ENCODE peak calls at places on chromosomes 12 and 14, in six cellular contexts. G is GM23248; Q is CD8-positive, alpha-beta T cell; S is cardiac muscle cell; L is lower lobe of right lung; R is GM23338. J is an unnamed sample. For H3K4me1, the result is how much of the 10 kb centered on the place peaks cover.

GRCh38 chr12:62859203-62859799 is 75.6 kb downstream of the PPM1H start:
- DNase-seq in G (no peak), Q (no peak), S (no peak), L (no peak), R (no peak), J (no peak)

GRCh38 chr12:130097798-130098255 is 64.4 kb upstream of the FZD10 start:
- DNase-seq in G (no peak), Q (no peak), S (no peak), L (no peak), R (no peak), J (no peak)

GRCh38 chr14:104131968-104132732 is 6.2 kb upstream of the KIF26A start:
- DNase-seq in G (no peak), Q (no peak), S (no peak), L (no peak), R (no peak), J (no peak)

GRCh38 chr12:57700317-57700716 is 6.4 kb downstream of the OS9 start:
- DNase-seq in G (no peak), Q (no peak), S (no peak), L (no peak), R (no peak), J (no peak)

GRCh38 chr12:66971816-66972215 is 292.9 kb upstream of the GRIP1 start:
- DNase-seq in G (no peak), Q (no peak), S (no peak), L (no peak), R (no peak), J (no peak)

GRCh38 chr12:69897744-69898143 is 72.7 kb downstream of the MYRFL start:
- DNase-seq in G (peak), Q (no peak), S (no peak), L (no peak), R (peak), J (no peak)

GRCh38 chr14:28143340-28143739 is 623.2 kb upstream of the FOXG1 start:
- DNase-seq in G (no peak), Q (no peak), S (no peak), L (no peak), R (peak), J (no peak)

GRCh38 chr12:121803861-121804416 is at the start of gene SETD1B:
- DNase-seq in G (peak), Q (peak), S (peak), L (peak), R (peak), J (no peak)

GRCh38 chr14:51676549-51676948 is 24.8 kb downstream of the FRMD6 start:
- DNase-seq in G (peak), Q (no peak), S (no peak), L (no peak), R (no peak), J (no peak)

GRCh38 chr12:25272937-25273526 is 22.3 kb upstream of the KRAS start:
- DNase-seq in G (no peak), Q (no peak), S (no peak), L (no peak), R (no peak), J (no peak)

GRCh38 chr12:75236206-75236605 is 26.6 kb upstream of the KCNC2 start:
- DNase-seq in G (no peak), Q (no peak), S (no peak), L (no peak), R (no peak), J (no peak)

GRCh38 chr12:76078748-76079147 is 5.7 kb downstream of the NAP1L1 start:
- DNase-seq in G (no peak), Q (no peak), S (no peak), L (no peak), R (no peak), J (no peak)

GRCh38 chr12:13780453-13780852 is 200.9 kb downstream of the GRIN2B start:
- DNase-seq in G (no peak), Q (no peak), S (no peak), L (no peak), R (no peak), J (no peak)

GRCh38 chr12:49622501-49623141 is 740 bp upstream of the PRPF40B start:
- DNase-seq in G (peak), Q (peak), S (peak), L (no peak), R (peak), J (no peak)
- H3K4me1 ChIP-seq in G (under half), Q (under half), S (under half), L (under half), R (under half), J (under half)

GRCh38 chr14:21096889-21097615 is 1.4 kb downstream of the ZNF219 start:
- DNase-seq in G (no peak), Q (no peak), S (no peak), L (no peak), R (peak), J (no peak)
- H3K4me1 ChIP-seq in G (under half), Q (under half), S (under half), L (under half), R (under half), J (under half)

GRCh38 chr14:93582516-93582915 is 151.8 kb downstream of the UNC79 start:
- DNase-seq in G (no peak), Q (no peak), S (peak), L (no peak), R (no peak), J (no peak)
- H3K4me1 ChIP-seq in G (under half), Q (under half), S (under half), L (under half), R (under half), J (under half)

DNA sequence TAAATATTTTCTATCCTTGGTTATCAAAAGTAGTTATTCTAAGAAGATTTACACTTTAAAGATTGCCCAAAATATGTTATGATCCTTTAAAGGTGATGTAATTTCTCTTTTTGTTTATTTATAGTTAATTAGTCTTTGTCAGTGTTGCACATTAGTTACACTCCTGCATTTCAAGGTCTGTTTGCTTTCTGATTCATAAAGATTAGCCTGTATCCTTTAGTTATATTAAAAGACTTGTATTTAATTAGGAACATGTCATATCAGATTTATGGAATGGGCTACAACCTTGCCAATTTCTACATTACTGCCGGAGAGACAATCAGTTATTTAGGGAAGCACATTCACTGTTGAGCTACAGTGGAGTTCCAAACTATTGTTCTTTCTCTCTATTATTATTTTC is 3.5 kb downstream of the EPYC start:
- DNase-seq in G (no peak), Q (no peak), S (no peak), L (no peak), R (no peak), J (no peak)
- H3K4me1 ChIP-seq in G (under half), Q (under half), S (under half), L (under half), R (under half), J (under half)

GRCh38 chr14:68143341-68143807 is 323.8 kb downstream of the RAD51B start:
- DNase-seq in G (peak), Q (no peak), S (no peak), L (no peak), R (no peak), J (no peak)
- H3K4me1 ChIP-seq in G (half or more), Q (under half), S (under half), L (half or more), R (under half), J (under half)

DNA sequence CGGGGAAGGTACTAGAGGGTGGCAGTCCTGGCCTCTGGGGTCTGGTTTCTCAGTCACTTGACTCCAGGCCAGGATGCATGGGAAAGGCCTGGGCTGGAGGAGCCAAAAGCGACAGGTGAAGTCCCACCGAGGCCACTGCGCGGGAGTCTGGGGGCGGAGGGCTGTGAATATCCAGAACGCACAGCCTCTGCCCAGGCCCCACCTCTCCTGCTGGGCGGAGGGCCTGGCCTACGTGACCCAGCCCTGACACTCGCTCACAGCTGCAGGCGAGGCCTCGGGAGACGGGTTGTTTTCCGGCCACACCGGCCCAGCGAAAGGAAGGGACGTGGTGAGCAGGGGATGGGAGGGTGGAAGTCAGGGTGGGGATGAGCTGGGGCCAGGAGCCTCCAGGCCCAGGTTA is 91.2 kb downstream of the RFLNA start:
- DNase-seq in G (peak), Q (no peak), S (no peak), L (no peak), R (no peak), J (no peak)
- H3K4me1 ChIP-seq in G (under half), Q (under half), S (under half), L (half or more), R (under half), J (half or more)

GRCh38 chr12:20234474-20234873 is 133.9 kb upstream of the PDE3A start:
- DNase-seq in G (no peak), Q (no peak), S (no peak), L (no peak), R (no peak), J (no peak)
- H3K4me1 ChIP-seq in G (under half), Q (under half), S (under half), L (under half), R (under half), J (under half)

DNA sequence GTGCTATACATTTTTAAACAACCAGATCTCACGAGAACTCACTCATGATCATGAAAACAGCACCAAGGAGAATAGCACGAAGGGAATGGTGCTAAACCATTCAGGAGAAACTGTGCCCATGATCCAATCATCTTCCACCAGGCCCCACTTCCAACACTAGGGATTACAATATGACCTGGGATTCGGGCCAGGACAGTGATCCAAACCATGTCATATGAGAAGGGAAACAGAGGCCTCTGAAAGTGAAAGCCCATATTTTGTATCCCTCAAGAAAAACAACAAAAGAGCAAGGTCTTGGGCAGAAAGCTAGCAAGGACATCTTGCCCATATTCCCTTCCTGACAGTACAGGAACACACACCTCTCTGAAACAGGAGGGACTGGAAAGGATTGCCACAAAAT is 163.9 kb upstream of the VASH1 start:
- DNase-seq in G (no peak), Q (no peak), S (no peak), L (no peak), R (no peak), J (no peak)
- H3K4me1 ChIP-seq in G (under half), Q (under half), S (under half), L (under half), R (under half), J (under half)

GRCh38 chr14:74508292-74508731 is 14.7 kb downstream of the ISCA2 start:
- DNase-seq in G (peak), Q (no peak), S (peak), L (no peak), R (peak), J (no peak)
- H3K4me1 ChIP-seq in G (under half), Q (under half), S (under half), L (under half), R (under half), J (under half)

GRCh38 chr14:32546246-32546645 is 217.1 kb downstream of the AKAP6 start:
- DNase-seq in G (no peak), Q (no peak), S (no peak), L (no peak), R (no peak), J (no peak)

GRCh38 chr14:32542507-32542906 is 213.4 kb downstream of the AKAP6 start:
- DNase-seq in G (no peak), Q (no peak), S (no peak), L (no peak), R (peak), J (no peak)

GRCh38 chr14:32545109-32545857 is 216.2 kb downstream of the AKAP6 start:
- DNase-seq in G (peak), Q (no peak), S (no peak), L (no peak), R (no peak), J (no peak)

GRCh38 chr14:32545858-32546210 is 216.7 kb downstream of the AKAP6 start:
- DNase-seq in G (no peak), Q (no peak), S (no peak), L (no peak), R (no peak), J (no peak)
- H3K4me1 ChIP-seq in G (under half), Q (under half), S (under half), L (under half), R (under half), J (under half)

J was measured in Panc1.